ENCODE peak calls at places on chromosomes 7 and 10, in seven cellular contexts. Y is uterus, E is prostate gland, P is esophagus muscularis mucosa, L is A549, V is Peyer's patch, R is sigmoid colon. I is an unnamed sample. For H3K4me1, the result is how much of the 10 kb centered on the place peaks cover.

GRCh38 chr10:71693377-71693776 is 26.2 kb downstream of the C10orf105 start:
- DNase-seq in V (no peak), R (no peak), L (no peak), E (no peak), P (no peak), Y (no peak), I (no peak)

GRCh38 chr10:100182908-100183307 is 2.9 kb downstream of the ERLIN1 start:
- DNase-seq in R (no peak), E (no peak), Y (no peak), V (no peak), L (no peak), P (no peak), I (no peak)

GRCh38 chr10:90845726-90846125 is 12.1 kb downstream of the HTR7 start:
- DNase-seq in L (no peak), V (no peak), Y (no peak), E (no peak), P (no peak), R (no peak), I (no peak)

GRCh38 chr7:1931951-1932270 is 261.8 kb downstream of the ELFN1 start:
- DNase-seq in E (no peak), V (no peak), R (no peak), P (no peak), L (no peak), Y (no peak), I (no peak)

GRCh38 chr7:38478404-38478803 is 152.8 kb downstream of the AMPH start:
- DNase-seq in V (no peak), L (no peak), P (no peak), E (no peak), Y (no peak), R (no peak), I (no peak)

GRCh38 chr7:13908667-13909382 is 80.6 kb downstream of the ETV1 start:
- DNase-seq in P (no peak), V (no peak), Y (no peak), L (no peak), E (no peak), R (no peak), I (no peak)

GRCh38 chr7:94266278-94266677 is 128.4 kb upstream of the COL1A2 start:
- DNase-seq in V (no peak), E (no peak), L (no peak), R (no peak), P (no peak), Y (peak), I (no peak)

GRCh38 chr10:29998142-29998808 is 61.1 kb downstream of the JCAD start:
- DNase-seq in P (no peak), Y (peak), E (peak), R (peak), V (peak), L (peak), I (peak)

GRCh38 chr7:46583606-46584005 is 662.5 kb upstream of the IGFBP3 start:
- DNase-seq in E (no peak), V (no peak), L (no peak), P (peak), Y (no peak), R (no peak), I (no peak)

GRCh38 chr7:26046150-26046549 is 105.8 kb upstream of the NFE2L3 start:
- DNase-seq in V (no peak), P (no peak), L (no peak), E (no peak), R (no peak), Y (no peak), I (no peak)

GRCh38 chr7:105678811-105679495 is 97.7 kb upstream of the EFCAB10 start:
- DNase-seq in R (peak), Y (peak), E (peak), L (no peak), V (peak), P (peak), I (peak)

GRCh38 chr7:29748286-29749099 is 57.8 kb upstream of the WIPF3 start:
- DNase-seq in E (no peak), Y (no peak), P (no peak), R (no peak), V (no peak), L (peak), I (no peak)

GRCh38 chr10:43235070-43235900 is 31.6 kb downstream of the RASGEF1A start:
- DNase-seq in R (peak), P (no peak), Y (no peak), V (peak), E (no peak), L (no peak), I (no peak)

GRCh38 chr10:123766761-123767160 is 100.6 kb downstream of the GPR26 start:
- DNase-seq in E (no peak), L (no peak), V (no peak), P (no peak), R (peak), Y (no peak), I (no peak)

GRCh38 chr10:119742988-119743646 is 17.3 kb downstream of the INPP5F start:
- DNase-seq in V (no peak), R (no peak), Y (no peak), E (no peak), P (peak), L (no peak), I (no peak)

GRCh38 chr7:39458346-39458745 is 107.9 kb upstream of the YAE1 start:
- DNase-seq in L (no peak), P (no peak), Y (no peak), V (no peak), R (no peak), E (no peak), I (no peak)

GRCh38 chr7:7438851-7439250 is 96.8 kb downstream of the COL28A1 start:
- DNase-seq in V (no peak), L (peak), P (no peak), Y (no peak), E (no peak), R (no peak), I (no peak)

GRCh38 chr10:118374404-118374803 is 32.3 kb upstream of the FAM204A start:
- DNase-seq in R (no peak), L (no peak), V (no peak), P (no peak), Y (no peak), E (no peak), I (no peak)

GRCh38 chr10:70675496-70676161 is 3.3 kb downstream of the ADAMTS14 start:
- DNase-seq in P (no peak), E (no peak), Y (no peak), R (no peak), V (no peak), L (no peak), I (no peak)

GRCh38 chr10:71708301-71708703 is 11.3 kb downstream of the C10orf105 start:
- DNase-seq in R (no peak), E (peak), P (no peak), Y (no peak), V (peak), L (peak), I (no peak)

GRCh38 chr10:86439544-86439943 is 72.9 kb upstream of the GRID1 start:
- DNase-seq in E (peak), L (peak), V (no peak), Y (peak), P (no peak), R (peak), I (peak)

GRCh38 chr7:28166982-28167715 is 13.4 kb downstream of the JAZF1 start:
- DNase-seq in Y (no peak), P (no peak), R (no peak), L (no peak), V (no peak), E (no peak), I (no peak)

GRCh38 chr10:32190890-32191491 is 134.8 kb upstream of the KIF5B start:
- DNase-seq in Y (no peak), P (no peak), E (no peak), L (no peak), V (no peak), R (no peak), I (no peak)

GRCh38 chr10:90087197-90088007 is 386.0 kb downstream of the KIF20B start:
- DNase-seq in P (no peak), E (no peak), V (no peak), Y (no peak), R (no peak), L (no peak), I (no peak)

DNA sequence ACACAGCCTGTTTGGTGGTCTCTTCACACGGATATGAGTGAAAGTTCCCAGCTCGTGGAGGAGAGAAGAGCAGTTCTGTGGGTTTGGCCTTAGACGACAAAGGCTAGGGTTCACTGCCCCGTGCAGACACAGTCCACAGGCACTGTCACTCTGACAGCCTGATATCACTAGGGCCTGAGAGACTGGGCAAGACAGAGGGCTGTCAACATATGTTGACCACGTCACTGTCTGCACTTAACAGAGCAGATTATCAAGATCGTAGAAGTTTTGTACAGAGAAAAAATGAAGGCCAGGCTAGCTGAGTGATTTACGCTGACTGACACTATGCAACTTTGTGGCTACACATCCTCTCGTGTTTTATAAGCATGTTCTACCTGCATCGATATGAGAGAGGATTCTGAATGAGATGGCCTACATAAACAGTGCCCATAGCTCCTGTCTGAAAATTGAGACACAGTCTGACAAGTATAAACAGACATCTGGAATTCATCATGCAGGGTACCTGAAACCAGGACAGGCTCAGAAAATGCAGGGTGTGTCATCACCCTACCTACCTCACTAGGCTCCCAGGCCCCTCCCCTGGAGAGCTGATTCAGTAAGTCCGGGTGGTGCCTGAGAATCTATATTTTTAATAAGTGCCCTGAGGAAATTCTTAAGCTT is 120.0 kb downstream of the SGMS1 start:
- DNase-seq in R (no peak), Y (no peak), L (no peak), P (no peak), E (no peak), V (no peak), I (no peak)
- H3K27ac ChIP-seq in R (no peak), Y (no peak), L (no peak), P (no peak), E (no peak), V (no peak), I (no peak)

GRCh38 chr10:103784089-103784488 is 71.3 kb downstream of the SH3PXD2A start:
- DNase-seq in R (no peak), P (no peak), L (no peak), Y (no peak), V (no peak), E (no peak), I (no peak)

GRCh38 chr10:103783686-103784085 is 71.7 kb downstream of the SH3PXD2A start:
- DNase-seq in V (no peak), L (no peak), Y (no peak), P (no peak), R (no peak), E (no peak), I (no peak)

GRCh38 chr10:103786020-103786419 is 69.4 kb downstream of the SH3PXD2A start:
- DNase-seq in L (no peak), V (no peak), P (no peak), E (no peak), R (no peak), Y (no peak), I (no peak)

GRCh38 chr10:103787251-103787816 is 68.0 kb downstream of the SH3PXD2A start:
- DNase-seq in L (no peak), E (no peak), P (no peak), Y (no peak), R (no peak), V (no peak), I (no peak)

GRCh38 chr10:103784723-103785418 is 70.5 kb downstream of the SH3PXD2A start:
- DNase-seq in Y (no peak), R (no peak), E (peak), L (no peak), P (no peak), V (peak), I (no peak)
- H3K4me1 ChIP-seq in Y (under half), R (under half), E (under half), L (under half), P (under half), V (under half), I (under half)

GRCh38 chr7:522071-522937 is 2.7 kb upstream of the PDGFA start:
- DNase-seq in Y (peak), V (peak), L (no peak), E (peak), P (no peak), R (no peak), I (no peak)
- TF ChIP-seq POLR2A in Y (no peak), V (no peak), L (no peak), E (no peak), P (no peak), R (no peak), I (no peak)

GRCh38 chr7:108511939-108512338 is 14.0 kb downstream of the PNPLA8 start:
- DNase-seq in R (no peak), V (no peak), Y (no peak), P (no peak), E (no peak), L (no peak), I (no peak)
- H3K27ac ChIP-seq in R (no peak), V (no peak), Y (no peak), P (no peak), E (no peak), L (no peak), I (no peak)

DNA sequence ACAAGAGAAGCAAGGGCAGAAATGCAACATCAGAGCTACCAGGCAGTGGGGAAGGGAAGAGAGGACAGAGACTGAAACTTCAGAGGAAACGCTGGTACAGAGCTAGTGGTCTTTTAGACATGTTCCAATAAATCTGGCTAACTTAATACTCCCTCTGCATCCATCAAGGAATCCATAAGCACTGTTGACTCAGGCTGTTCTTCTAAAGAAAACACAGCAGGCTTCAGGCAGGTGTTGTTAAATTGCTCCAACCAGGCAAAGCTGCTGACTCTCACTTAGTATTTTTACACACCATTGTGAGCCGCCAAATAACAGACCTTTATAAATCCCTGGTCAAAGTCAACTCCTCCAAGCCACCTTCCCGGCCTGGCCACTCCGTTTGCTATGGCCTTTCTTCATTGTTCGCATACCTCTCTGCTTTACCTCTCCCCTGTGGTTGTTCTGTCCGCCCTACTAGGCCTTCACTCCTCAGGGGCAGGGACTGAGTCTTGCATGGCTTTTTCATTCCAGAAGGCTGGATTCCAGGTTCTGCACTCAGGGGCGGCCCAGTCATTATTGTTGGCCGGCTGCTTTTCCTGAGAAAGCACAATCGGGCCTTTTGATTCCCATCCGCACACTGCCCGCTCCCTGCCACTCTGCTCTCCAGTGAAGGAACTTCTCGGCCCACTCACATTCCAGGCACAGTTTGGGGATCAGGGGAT is 18.4 kb downstream of the CREB3L2 start:
- DNase-seq in E (no peak), P (no peak), L (no peak), V (no peak), R (no peak), Y (no peak), I (no peak)
- H3K4me1 ChIP-seq in E (under half), P (half or more), L (under half), V (under half), R (half or more), Y (under half), I (half or more)

I was measured in breast epithelium.